ENCODE peak calls at places on chromosomes 6 and 20, in four cellular contexts. P, G, S and H are unnamed samples.

GRCh38 chr6:29531668-29532067 is 27.9 kb downstream of the UBD start:
- DNase-seq in S (no peak), P (no peak), G (no peak), H (no peak)

GRCh38 chr20:44217342-44218092 is 6.9 kb upstream of the OSER1 start:
- DNase-seq in S (peak; percentile 54), P (no peak), G (peak; percentile 71), H (peak; percentile 22)

GRCh38 chr6:46381057-46381456 is 110.2 kb downstream of the RCAN2 start:
- DNase-seq in G (no peak), P (no peak), S (peak; percentile 85), H (no peak)

GRCh38 chr6:113668712-113669408 is 188.3 kb upstream of the MARCKS start:
- DNase-seq in G (no peak), S (peak; percentile 35), P (no peak), H (no peak)

GRCh38 chr20:62675156-62675871 is 33.0 kb downstream of the SLCO4A1 start:
- DNase-seq in P (no peak), G (no peak), S (no peak), H (no peak)

GRCh38 chr6:26051683-26052310 is 35.4 kb upstream of the HFE start:
- DNase-seq in S (no peak), P (no peak), G (no peak), H (no peak)

GRCh38 chr6:44733868-44734267 is 346.4 kb downstream of the CDC5L start:
- DNase-seq in P (no peak), S (no peak), G (no peak), H (no peak)

GRCh38 chr6:131182991-131183425 is 47.7 kb downstream of the AKAP7 start:
- DNase-seq in S (no peak), P (no peak), G (peak; percentile 11), H (no peak)

GRCh38 chr6:68994561-68994960 is 359.5 kb downstream of the ADGRB3 start:
- DNase-seq in G (no peak), P (no peak), S (no peak), H (no peak)

GRCh38 chr6:145139451-145139850 is 595.9 kb downstream of the EPM2A start:
- DNase-seq in G (no peak), P (no peak), S (no peak), H (no peak)

GRCh38 chr6:131976545-131977061 is 25.4 kb upstream of the CCN2 start:
- DNase-seq in P (no peak), S (no peak), G (peak; percentile 17), H (no peak)

GRCh38 chr6:54813901-54814300 is 32.7 kb upstream of the FAM83B start:
- DNase-seq in S (peak; percentile 91), P (no peak), G (no peak), H (no peak)

GRCh38 chr6:17656092-17656491 is 50.6 kb downstream of the NUP153 start:
- DNase-seq in P (no peak), S (no peak), G (no peak), H (no peak)

GRCh38 chr6:47646689-47647088 is 51.7 kb upstream of the ADGRF4 start:
- DNase-seq in P (no peak), G (no peak), S (no peak), H (no peak)

GRCh38 chr20:50550531-50550930 is 40.3 kb downstream of the PTPN1 start:
- DNase-seq in S (no peak), G (no peak), P (no peak), H (no peak)

GRCh38 chr6:146881228-146882181 is 282.7 kb downstream of the ADGB start:
- DNase-seq in P (no peak), G (no peak), S (no peak), H (no peak)

GRCh38 chr20:61762886-61763739 is 302.6 kb downstream of the TAF4 start:
- DNase-seq in P (no peak), S (no peak), G (no peak), H (no peak)

GRCh38 chr6:125596020-125596419 is 153.4 kb upstream of the HEY2 start:
- DNase-seq in S (no peak), G (peak; percentile 9), P (no peak), H (no peak)

GRCh38 chr6:336159-337114 is 44.1 kb downstream of the DUSP22 start:
- DNase-seq in G (no peak), P (no peak), S (no peak), H (no peak)

GRCh38 chr6:147689398-147689797 is 180.9 kb downstream of the SAMD5 start:
- DNase-seq in S (no peak), P (no peak), G (no peak), H (no peak)

GRCh38 chr20:61875221-61875885 is 190.3 kb downstream of the TAF4 start:
- DNase-seq in P (no peak), S (no peak), G (no peak), H (peak; percentile 29)

GRCh38 chr6:108562503-108562993 is 1.8 kb downstream of the FOXO3 start:
- DNase-seq in G (peak; percentile 87), S (peak; percentile 21), P (peak; percentile 16), H (no peak)

GRCh38 chr6:73580247-73581149 is 59.7 kb upstream of the EEF1A1 start:
- DNase-seq in G (peak; percentile 99), S (no peak), P (peak; percentile 95), H (peak; percentile 72)

GRCh38 chr6:139376054-139376355 is 1.6 kb upstream of the CITED2 start:
- DNase-seq in P (no peak), S (no peak), G (no peak), H (no peak)